ENCODE peak calls at places on chromosomes 5 and 9, in eight cellular contexts. One of them, this sample, is unnamed.

GRCh38 chr9:137295313-137296213 is 6.5 kb downstream of the NRARP start:
- DNase-seq in lung: no peak
- DNase-seq in stimulated activated CD4-positive, alpha-beta T cell treated with anti-CD3 and anti-CD28 coated beads, Interleukin-15, amount 100 ng/mL, for 1 hour: peak
- DNase-seq in T-helper 9 cell: peak
- DNase-seq in left ventricle myocardium inferior: no peak
- DNase-seq in posterior cingulate gyrus: no peak
- DNase-seq in RWPE2: no peak
- DNase-seq in Caki2: no peak
- DNase-seq in this sample: peak

GRCh38 chr5:96433066-96433447 is at the start of gene PCSK1:
- DNase-seq in Caki2: no peak
- DNase-seq in lung: no peak
- DNase-seq in RWPE2: no peak
- DNase-seq in posterior cingulate gyrus: peak
- DNase-seq in T-helper 9 cell: no peak
- DNase-seq in stimulated activated CD4-positive, alpha-beta T cell treated with anti-CD3 and anti-CD28 coated beads, Interleukin-15, amount 100 ng/mL, for 1 hour: no peak
- DNase-seq in left ventricle myocardium inferior: no peak
- DNase-seq in this sample: no peak

GRCh38 chr5:9624196-9624947 is 5.8 kb downstream of the TAS2R1 start:
- DNase-seq in stimulated activated CD4-positive, alpha-beta T cell treated with anti-CD3 and anti-CD28 coated beads, Interleukin-15, amount 100 ng/mL, for 1 hour: no peak
- DNase-seq in Caki2: peak
- DNase-seq in left ventricle myocardium inferior: no peak
- DNase-seq in RWPE2: no peak
- DNase-seq in lung: no peak
- DNase-seq in posterior cingulate gyrus: no peak
- DNase-seq in T-helper 9 cell: no peak
- DNase-seq in this sample: no peak

GRCh38 chr5:97554992-97555981 is 372.2 kb upstream of the RIOK2 start:
- DNase-seq in RWPE2: no peak
- DNase-seq in lung: no peak
- DNase-seq in left ventricle myocardium inferior: no peak
- DNase-seq in Caki2: no peak
- DNase-seq in stimulated activated CD4-positive, alpha-beta T cell treated with anti-CD3 and anti-CD28 coated beads, Interleukin-15, amount 100 ng/mL, for 1 hour: no peak
- DNase-seq in T-helper 9 cell: no peak
- DNase-seq in posterior cingulate gyrus: peak
- DNase-seq in this sample: no peak

GRCh38 chr9:34405719-34406118 is 29.0 kb upstream of the MYORG start:
- DNase-seq in left ventricle myocardium inferior: no peak
- DNase-seq in RWPE2: no peak
- DNase-seq in lung: no peak
- DNase-seq in posterior cingulate gyrus: peak
- DNase-seq in stimulated activated CD4-positive, alpha-beta T cell treated with anti-CD3 and anti-CD28 coated beads, Interleukin-15, amount 100 ng/mL, for 1 hour: no peak
- DNase-seq in Caki2: no peak
- DNase-seq in T-helper 9 cell: no peak
- DNase-seq in this sample: no peak

GRCh38 chr5:29896651-29897050 is 1296.8 kb upstream of the CDH6 start:
- DNase-seq in left ventricle myocardium inferior: no peak
- DNase-seq in posterior cingulate gyrus: no peak
- DNase-seq in Caki2: no peak
- DNase-seq in T-helper 9 cell: no peak
- DNase-seq in lung: no peak
- DNase-seq in RWPE2: no peak
- DNase-seq in stimulated activated CD4-positive, alpha-beta T cell treated with anti-CD3 and anti-CD28 coated beads, Interleukin-15, amount 100 ng/mL, for 1 hour: no peak
- DNase-seq in this sample: no peak

GRCh38 chr5:32245742-32246141 is 67.0 kb downstream of the MTMR12 start:
- DNase-seq in Caki2: no peak
- DNase-seq in RWPE2: no peak
- DNase-seq in left ventricle myocardium inferior: no peak
- DNase-seq in stimulated activated CD4-positive, alpha-beta T cell treated with anti-CD3 and anti-CD28 coated beads, Interleukin-15, amount 100 ng/mL, for 1 hour: no peak
- DNase-seq in T-helper 9 cell: no peak
- DNase-seq in posterior cingulate gyrus: no peak
- DNase-seq in lung: no peak
- DNase-seq in this sample: no peak

GRCh38 chr5:175385691-175386360 is 58.2 kb downstream of the DRD1 start:
- DNase-seq in RWPE2: no peak
- DNase-seq in posterior cingulate gyrus: no peak
- DNase-seq in left ventricle myocardium inferior: no peak
- DNase-seq in T-helper 9 cell: no peak
- DNase-seq in stimulated activated CD4-positive, alpha-beta T cell treated with anti-CD3 and anti-CD28 coated beads, Interleukin-15, amount 100 ng/mL, for 1 hour: no peak
- DNase-seq in lung: no peak
- DNase-seq in Caki2: peak
- DNase-seq in this sample: no peak

GRCh38 chr9:81535542-81536241 is 153.7 kb downstream of the TLE1 start:
- DNase-seq in lung: no peak
- DNase-seq in left ventricle myocardium inferior: no peak
- DNase-seq in T-helper 9 cell: no peak
- DNase-seq in Caki2: peak
- DNase-seq in stimulated activated CD4-positive, alpha-beta T cell treated with anti-CD3 and anti-CD28 coated beads, Interleukin-15, amount 100 ng/mL, for 1 hour: no peak
- DNase-seq in RWPE2: no peak
- DNase-seq in posterior cingulate gyrus: no peak
- DNase-seq in this sample: no peak

GRCh38 chr9:108864446-108864845 is 2.4 kb downstream of the ACTL7A start:
- DNase-seq in stimulated activated CD4-positive, alpha-beta T cell treated with anti-CD3 and anti-CD28 coated beads, Interleukin-15, amount 100 ng/mL, for 1 hour: no peak
- DNase-seq in posterior cingulate gyrus: no peak
- DNase-seq in T-helper 9 cell: no peak
- DNase-seq in left ventricle myocardium inferior: no peak
- DNase-seq in RWPE2: no peak
- DNase-seq in Caki2: no peak
- DNase-seq in lung: no peak
- DNase-seq in this sample: no peak

This sample was measured in mesothelial cell of epicardium.